ENCODE peak calls at places on chromosomes 11 and 22, in five cellular contexts. X is epithelial cell of esophagus, C is Kasumi-1, R is HT1080, W is cardiac muscle cell. J is an unnamed sample.

GRCh38 chr22:31870890-31871289 is 73.4 kb upstream of the YWHAH start:
- DNase-seq in X (peak; percentile 93), C (peak; percentile 39), R (peak; percentile 95), W (no peak), J (no peak)

GRCh38 chr11:114832532-114833125 is 154.3 kb downstream of the NXPE2 start:
- DNase-seq in X (no peak), C (no peak), R (no peak), W (peak; percentile 19), J (no peak)

GRCh38 chr11:107785401-107785800 is 73.2 kb downstream of the SLC35F2 start:
- DNase-seq in X (peak; percentile 61), C (no peak), R (peak; percentile 13), W (no peak), J (no peak)

GRCh38 chr11:12270215-12270797 is 107.1 kb upstream of the PARVA start:
- DNase-seq in X (no peak), C (no peak), R (no peak), W (no peak), J (no peak)

GRCh38 chr22:24758164-24758799 is 16.2 kb downstream of the PIWIL3 start:
- DNase-seq in X (peak; percentile 59), C (peak; percentile 51), R (peak; percentile 4), W (peak; percentile 66), J (peak; percentile 43)

GRCh38 chr11:69278091-69278867 is 15.7 kb upstream of the MYEOV start:
- DNase-seq in X (peak; percentile 67), C (no peak), R (no peak), W (peak; percentile 42), J (no peak)

GRCh38 chr22:46951326-46951725 is 188.9 kb downstream of the TBC1D22A start:
- DNase-seq in X (no peak), C (no peak), R (no peak), W (no peak), J (no peak)

GRCh38 chr11:130999992-131000770 is 83.9 kb upstream of the SNX19 start:
- DNase-seq in X (peak; percentile 94), C (no peak), R (peak; percentile 95), W (no peak), J (no peak)

GRCh38 chr11:112352907-112353306 is 92.2 kb upstream of the PLET1 start:
- DNase-seq in X (peak; percentile 55), C (no peak), R (peak; percentile 29), W (no peak), J (no peak)

GRCh38 chr22:46052801-46053562 is 76.0 kb upstream of the WNT7B start:
- DNase-seq in X (peak; percentile 66), C (peak; percentile 52), R (peak; percentile 55), W (no peak), J (peak; percentile 40)

GRCh38 chr22:24303007-24303406 is 32.4 kb downstream of the SPECC1L start:
- DNase-seq in X (peak; percentile 77), C (peak; percentile 80), R (no peak), W (no peak), J (peak; percentile 46)

GRCh38 chr22:45317551-45318167 is 7.9 kb downstream of the FAM118A start:
- DNase-seq in X (peak; percentile 64), C (no peak), R (no peak), W (no peak), J (no peak)

GRCh38 chr11:130042093-130042591 is 27.6 kb upstream of the APLP2 start:
- DNase-seq in X (peak; percentile 99), C (no peak), R (peak; percentile 89), W (no peak), J (peak; percentile 6)

GRCh38 chr11:128324051-128324481 is 263.3 kb downstream of the ETS1 start:
- DNase-seq in X (no peak), C (no peak), R (no peak), W (no peak), J (no peak)

GRCh38 chr11:27012254-27012921 is 18.5 kb downstream of the FIBIN start:
- DNase-seq in X (no peak), C (peak; percentile 55), R (peak; percentile 39), W (peak; percentile 14), J (no peak)